ENCODE peak calls at places on chromosomes 7 and 10, in eight cellular contexts. One of them, this sample, is unnamed.

GRCh38 chr7:135930565-135931423 is 46.4 kb downstream of the MTPN start:
- DNase-seq in fibroblast of villous mesenchyme: peak
- DNase-seq in lung: no peak
- DNase-seq in endothelial cell of umbilical vein: no peak
- DNase-seq in fibroblast of the aortic adventitia: peak
- DNase-seq in stomach: no peak
- DNase-seq in colonic mucosa: no peak
- DNase-seq in GM12878: no peak
- DNase-seq in this sample: peak

GRCh38 chr7:28132959-28133745 is 47.4 kb downstream of the JAZF1 start:
- DNase-seq in fibroblast of villous mesenchyme: peak
- DNase-seq in lung: no peak
- DNase-seq in endothelial cell of umbilical vein: no peak
- DNase-seq in fibroblast of the aortic adventitia: no peak
- DNase-seq in stomach: no peak
- DNase-seq in colonic mucosa: no peak
- DNase-seq in GM12878: no peak
- DNase-seq in this sample: no peak

GRCh38 chr7:155867734-155868400 is 55.6 kb upstream of the SHH start:
- DNase-seq in fibroblast of villous mesenchyme: no peak
- DNase-seq in lung: no peak
- DNase-seq in endothelial cell of umbilical vein: no peak
- DNase-seq in fibroblast of the aortic adventitia: no peak
- DNase-seq in stomach: peak
- DNase-seq in colonic mucosa: peak
- DNase-seq in GM12878: no peak
- DNase-seq in this sample: no peak

GRCh38 chr10:35870665-35871310 is 228.7 kb upstream of the FZD8 start:
- DNase-seq in fibroblast of villous mesenchyme: no peak
- DNase-seq in lung: no peak
- DNase-seq in endothelial cell of umbilical vein: peak
- DNase-seq in fibroblast of the aortic adventitia: no peak
- DNase-seq in stomach: no peak
- DNase-seq in colonic mucosa: no peak
- DNase-seq in GM12878: no peak
- DNase-seq in this sample: no peak

GRCh38 chr10:17001961-17002749 is 127.5 kb downstream of the CUBN start:
- DNase-seq in fibroblast of villous mesenchyme: peak
- DNase-seq in lung: no peak
- DNase-seq in endothelial cell of umbilical vein: peak
- DNase-seq in fibroblast of the aortic adventitia: peak
- DNase-seq in stomach: no peak
- DNase-seq in colonic mucosa: peak
- DNase-seq in GM12878: no peak
- DNase-seq in this sample: no peak

GRCh38 chr7:69814421-69814962 is 216.2 kb downstream of the AUTS2 start:
- DNase-seq in fibroblast of villous mesenchyme: no peak
- DNase-seq in lung: no peak
- DNase-seq in endothelial cell of umbilical vein: no peak
- DNase-seq in fibroblast of the aortic adventitia: peak
- DNase-seq in stomach: no peak
- DNase-seq in colonic mucosa: no peak
- DNase-seq in GM12878: no peak
- DNase-seq in this sample: peak

GRCh38 chr10:4549254-4549653 is 276.8 kb upstream of the AKR1E2 start:
- DNase-seq in fibroblast of villous mesenchyme: no peak
- DNase-seq in lung: no peak
- DNase-seq in endothelial cell of umbilical vein: no peak
- DNase-seq in fibroblast of the aortic adventitia: no peak
- DNase-seq in stomach: no peak
- DNase-seq in colonic mucosa: no peak
- DNase-seq in GM12878: no peak
- DNase-seq in this sample: no peak

GRCh38 chr10:125694874-125695273 is 11.9 kb upstream of the TEX36 start:
- DNase-seq in fibroblast of villous mesenchyme: peak
- DNase-seq in lung: no peak
- DNase-seq in endothelial cell of umbilical vein: peak
- DNase-seq in fibroblast of the aortic adventitia: peak
- DNase-seq in stomach: no peak
- DNase-seq in colonic mucosa: no peak
- DNase-seq in GM12878: no peak
- DNase-seq in this sample: peak

GRCh38 chr7:55132890-55133551 is 114.2 kb downstream of the EGFR start:
- DNase-seq in fibroblast of villous mesenchyme: peak
- DNase-seq in lung: peak
- DNase-seq in endothelial cell of umbilical vein: peak
- DNase-seq in fibroblast of the aortic adventitia: peak
- DNase-seq in stomach: peak
- DNase-seq in colonic mucosa: no peak
- DNase-seq in GM12878: no peak
- DNase-seq in this sample: peak

GRCh38 chr10:77504196-77504869 is 133.3 kb downstream of the KCNMA1 start:
- DNase-seq in fibroblast of villous mesenchyme: peak
- DNase-seq in lung: no peak
- DNase-seq in endothelial cell of umbilical vein: no peak
- DNase-seq in fibroblast of the aortic adventitia: peak
- DNase-seq in stomach: no peak
- DNase-seq in colonic mucosa: no peak
- DNase-seq in GM12878: no peak
- DNase-seq in this sample: no peak

GRCh38 chr10:13589316-13589715 is 2.6 kb downstream of the PRPF18 start:
- DNase-seq in fibroblast of villous mesenchyme: no peak
- DNase-seq in lung: no peak
- DNase-seq in endothelial cell of umbilical vein: no peak
- DNase-seq in fibroblast of the aortic adventitia: no peak
- DNase-seq in stomach: no peak
- DNase-seq in colonic mucosa: no peak
- DNase-seq in GM12878: no peak
- DNase-seq in this sample: no peak
- TF ChIP-seq CTCF in fibroblast of villous mesenchyme: peak
- TF ChIP-seq CTCF in lung: no peak
- TF ChIP-seq CTCF in endothelial cell of umbilical vein: no peak
- TF ChIP-seq CTCF in fibroblast of the aortic adventitia: no peak
- TF ChIP-seq CTCF in stomach: no peak
- TF ChIP-seq CTCF in colonic mucosa: no peak
- TF ChIP-seq CTCF in GM12878: no peak
- TF ChIP-seq CTCF in this sample: peak

GRCh38 chr10:15083674-15084501 is 4.7 kb downstream of the ACBD7 start:
- DNase-seq in fibroblast of villous mesenchyme: no peak
- DNase-seq in lung: no peak
- DNase-seq in endothelial cell of umbilical vein: no peak
- DNase-seq in fibroblast of the aortic adventitia: no peak
- DNase-seq in stomach: no peak
- DNase-seq in colonic mucosa: no peak
- DNase-seq in GM12878: no peak
- DNase-seq in this sample: no peak

GRCh38 chr10:15088428-15089261 is at the start of gene ACBD7:
- DNase-seq in fibroblast of villous mesenchyme: peak
- DNase-seq in lung: peak
- DNase-seq in endothelial cell of umbilical vein: peak
- DNase-seq in fibroblast of the aortic adventitia: peak
- DNase-seq in stomach: peak
- DNase-seq in colonic mucosa: peak
- DNase-seq in GM12878: no peak
- DNase-seq in this sample: peak

GRCh38 chr10:15084502-15084922 is 4.1 kb downstream of the ACBD7 start:
- DNase-seq in fibroblast of villous mesenchyme: peak
- DNase-seq in lung: peak
- DNase-seq in endothelial cell of umbilical vein: peak
- DNase-seq in fibroblast of the aortic adventitia: peak
- DNase-seq in stomach: peak
- DNase-seq in colonic mucosa: peak
- DNase-seq in GM12878: no peak
- DNase-seq in this sample: peak
- H3K4me3 ChIP-seq in fibroblast of villous mesenchyme: peak
- H3K4me3 ChIP-seq in lung: no peak
- H3K4me3 ChIP-seq in endothelial cell of umbilical vein: peak
- H3K4me3 ChIP-seq in fibroblast of the aortic adventitia: peak
- H3K4me3 ChIP-seq in stomach: peak
- H3K4me3 ChIP-seq in colonic mucosa: peak
- H3K4me3 ChIP-seq in GM12878: no peak
- H3K4me3 ChIP-seq in this sample: peak

GRCh38 chr10:69222157-69223027 is 2.3 kb downstream of the HKDC1 start:
- DNase-seq in fibroblast of villous mesenchyme: peak
- DNase-seq in lung: no peak
- DNase-seq in endothelial cell of umbilical vein: peak
- DNase-seq in fibroblast of the aortic adventitia: peak
- DNase-seq in stomach: peak
- DNase-seq in colonic mucosa: peak
- DNase-seq in GM12878: peak
- DNase-seq in this sample: no peak
- TF ChIP-seq CTCF in fibroblast of villous mesenchyme: peak
- TF ChIP-seq CTCF in lung: peak
- TF ChIP-seq CTCF in endothelial cell of umbilical vein: peak
- TF ChIP-seq CTCF in fibroblast of the aortic adventitia: peak
- TF ChIP-seq CTCF in stomach: peak
- TF ChIP-seq CTCF in colonic mucosa: peak
- TF ChIP-seq CTCF in GM12878: peak
- TF ChIP-seq CTCF in this sample: peak

GRCh38 chr7:107860981-107861652 is 29.9 kb upstream of the DLD start:
- DNase-seq in fibroblast of villous mesenchyme: no peak
- DNase-seq in lung: no peak
- DNase-seq in endothelial cell of umbilical vein: no peak
- DNase-seq in fibroblast of the aortic adventitia: peak
- DNase-seq in stomach: no peak
- DNase-seq in colonic mucosa: peak
- DNase-seq in GM12878: no peak
- DNase-seq in this sample: no peak

GRCh38 chr7:107857541-107857912 is 33.5 kb upstream of the DLD start:
- DNase-seq in fibroblast of villous mesenchyme: peak
- DNase-seq in lung: no peak
- DNase-seq in endothelial cell of umbilical vein: peak
- DNase-seq in fibroblast of the aortic adventitia: peak
- DNase-seq in stomach: no peak
- DNase-seq in colonic mucosa: no peak
- DNase-seq in GM12878: no peak
- DNase-seq in this sample: peak

GRCh38 chr7:107858280-107858679 is 32.7 kb upstream of the DLD start:
- DNase-seq in fibroblast of villous mesenchyme: no peak
- DNase-seq in lung: no peak
- DNase-seq in endothelial cell of umbilical vein: no peak
- DNase-seq in fibroblast of the aortic adventitia: no peak
- DNase-seq in stomach: no peak
- DNase-seq in colonic mucosa: no peak
- DNase-seq in GM12878: no peak
- DNase-seq in this sample: no peak

GRCh38 chr7:107856806-107857540 is 34.0 kb upstream of the DLD start:
- DNase-seq in fibroblast of villous mesenchyme: no peak
- DNase-seq in lung: no peak
- DNase-seq in endothelial cell of umbilical vein: no peak
- DNase-seq in fibroblast of the aortic adventitia: no peak
- DNase-seq in stomach: no peak
- DNase-seq in colonic mucosa: peak
- DNase-seq in GM12878: no peak
- DNase-seq in this sample: no peak

DNA sequence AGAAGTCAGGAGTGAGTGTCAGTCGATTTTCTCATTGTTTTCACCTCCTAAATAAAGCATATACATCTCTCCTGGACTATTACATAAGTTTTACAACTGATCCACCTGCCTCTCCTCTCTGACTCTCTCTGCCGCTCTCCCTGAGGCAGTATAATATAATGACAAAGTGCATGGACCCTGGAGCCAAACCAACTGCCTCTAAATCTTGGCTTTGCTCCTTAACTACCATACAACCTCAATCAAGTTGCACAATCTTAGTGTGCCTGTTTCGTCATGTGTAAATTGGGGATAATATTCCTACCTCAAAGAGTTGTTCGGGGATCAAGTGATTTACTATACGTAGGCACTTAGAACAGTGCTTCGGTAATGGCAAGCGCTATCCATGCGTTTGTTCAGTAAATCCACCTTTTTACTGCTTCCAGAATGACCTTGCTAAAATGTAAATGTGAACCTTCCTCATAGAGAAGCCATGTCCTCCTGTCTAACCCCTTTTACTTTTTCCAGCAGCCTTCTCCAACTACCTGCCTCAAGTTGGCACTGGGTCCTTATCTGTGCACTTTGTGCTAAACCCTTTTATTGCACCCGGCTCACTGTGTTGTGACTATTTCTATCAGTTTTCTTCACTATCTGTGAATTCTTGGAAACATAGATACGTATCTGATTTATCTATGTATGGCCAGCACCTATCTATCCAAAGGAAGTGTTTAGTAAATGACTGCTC is 30.6 kb upstream of the DLD start:
- DNase-seq in fibroblast of villous mesenchyme: no peak
- DNase-seq in lung: no peak
- DNase-seq in endothelial cell of umbilical vein: no peak
- DNase-seq in fibroblast of the aortic adventitia: no peak
- DNase-seq in stomach: no peak
- DNase-seq in colonic mucosa: peak
- DNase-seq in GM12878: no peak
- DNase-seq in this sample: no peak
- H3K4me3 ChIP-seq in fibroblast of villous mesenchyme: no peak
- H3K4me3 ChIP-seq in lung: no peak
- H3K4me3 ChIP-seq in endothelial cell of umbilical vein: no peak
- H3K4me3 ChIP-seq in fibroblast of the aortic adventitia: no peak
- H3K4me3 ChIP-seq in stomach: no peak
- H3K4me3 ChIP-seq in colonic mucosa: no peak
- H3K4me3 ChIP-seq in GM12878: no peak
- H3K4me3 ChIP-seq in this sample: no peak

GRCh38 chr10:10975647-10976046 is 42.0 kb upstream of the CELF2 start:
- DNase-seq in fibroblast of villous mesenchyme: no peak
- DNase-seq in lung: no peak
- DNase-seq in endothelial cell of umbilical vein: no peak
- DNase-seq in fibroblast of the aortic adventitia: no peak
- DNase-seq in stomach: no peak
- DNase-seq in colonic mucosa: no peak
- DNase-seq in GM12878: no peak
- DNase-seq in this sample: no peak
- TF ChIP-seq CTCF in fibroblast of villous mesenchyme: no peak
- TF ChIP-seq CTCF in lung: no peak
- TF ChIP-seq CTCF in endothelial cell of umbilical vein: no peak
- TF ChIP-seq CTCF in fibroblast of the aortic adventitia: no peak
- TF ChIP-seq CTCF in stomach: no peak
- TF ChIP-seq CTCF in colonic mucosa: no peak
- TF ChIP-seq CTCF in GM12878: no peak
- TF ChIP-seq CTCF in this sample: no peak

DNA sequence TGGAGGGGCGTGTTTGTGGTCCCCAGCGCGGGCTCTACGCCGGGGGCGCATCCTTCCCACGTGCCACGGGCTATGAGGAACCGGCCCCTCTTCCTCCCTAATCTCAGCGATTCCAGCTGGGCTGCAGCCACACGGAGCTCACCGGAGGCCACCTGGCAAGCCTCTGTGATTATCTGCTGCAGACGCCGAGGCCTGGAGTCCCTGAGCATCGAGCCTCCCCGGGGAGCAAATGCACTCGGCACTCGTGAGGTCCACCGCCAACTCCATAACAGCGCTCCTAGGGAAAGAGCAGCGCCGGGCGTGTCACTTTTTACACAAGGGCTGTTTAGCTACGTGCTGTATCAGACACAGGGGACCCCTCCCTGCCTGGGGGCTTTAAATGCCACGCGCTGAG is 101.1 kb downstream of the DYNC2I1 start:
- DNase-seq in fibroblast of villous mesenchyme: no peak
- DNase-seq in lung: no peak
- DNase-seq in endothelial cell of umbilical vein: no peak
- DNase-seq in fibroblast of the aortic adventitia: no peak
- DNase-seq in stomach: peak
- DNase-seq in colonic mucosa: peak
- DNase-seq in GM12878: no peak
- DNase-seq in this sample: no peak
- H3K4me3 ChIP-seq in fibroblast of villous mesenchyme: no peak
- H3K4me3 ChIP-seq in lung: no peak
- H3K4me3 ChIP-seq in endothelial cell of umbilical vein: no peak
- H3K4me3 ChIP-seq in fibroblast of the aortic adventitia: no peak
- H3K4me3 ChIP-seq in stomach: peak
- H3K4me3 ChIP-seq in colonic mucosa: peak
- H3K4me3 ChIP-seq in GM12878: peak
- H3K4me3 ChIP-seq in this sample: peak

GRCh38 chr7:2609001-2609411 is 22.8 kb upstream of the TTYH3 start:
- DNase-seq in fibroblast of villous mesenchyme: peak
- DNase-seq in lung: no peak
- DNase-seq in endothelial cell of umbilical vein: peak
- DNase-seq in fibroblast of the aortic adventitia: peak
- DNase-seq in stomach: no peak
- DNase-seq in colonic mucosa: no peak
- DNase-seq in GM12878: no peak
- DNase-seq in this sample: no peak
- TF ChIP-seq CTCF in fibroblast of villous mesenchyme: peak
- TF ChIP-seq CTCF in lung: no peak
- TF ChIP-seq CTCF in endothelial cell of umbilical vein: peak
- TF ChIP-seq CTCF in fibroblast of the aortic adventitia: peak
- TF ChIP-seq CTCF in stomach: no peak
- TF ChIP-seq CTCF in colonic mucosa: no peak
- TF ChIP-seq CTCF in GM12878: peak
- TF ChIP-seq CTCF in this sample: peak

This sample was measured in retinal pigment epithelial cell.